ENCODE peak calls at places on chromosomes 4 and X, in five cellular contexts. One of them, this sample, is unnamed.

GRCh38 chr4:107853444-107854325 is 29.0 kb downstream of the SGMS2 start:
- DNase-seq in sigmoid colon: no peak
- DNase-seq in activated naive CD8-positive, alpha-beta T cell treated with anti-CD3 and anti-CD28 coated beads for 36 hours: no peak
- DNase-seq in NCI-H2107: no peak
- DNase-seq in WTC11: no peak
- DNase-seq in this sample: no peak

GRCh38 chrX:16484338-16484737 is 165.6 kb upstream of the S100G start:
- DNase-seq in sigmoid colon: no peak
- DNase-seq in activated naive CD8-positive, alpha-beta T cell treated with anti-CD3 and anti-CD28 coated beads for 36 hours: peak
- DNase-seq in NCI-H2107: no peak
- DNase-seq in WTC11: no peak
- DNase-seq in this sample: peak

GRCh38 chrX:39869846-39870601 is 227.7 kb downstream of the BCOR start:
- DNase-seq in sigmoid colon: no peak
- DNase-seq in activated naive CD8-positive, alpha-beta T cell treated with anti-CD3 and anti-CD28 coated beads for 36 hours: peak
- DNase-seq in NCI-H2107: no peak
- DNase-seq in WTC11: no peak
- DNase-seq in this sample: peak

GRCh38 chrX:115330498-115331138 is 41.1 kb downstream of the LUZP4 start:
- DNase-seq in sigmoid colon: peak
- DNase-seq in activated naive CD8-positive, alpha-beta T cell treated with anti-CD3 and anti-CD28 coated beads for 36 hours: peak
- DNase-seq in NCI-H2107: peak
- DNase-seq in WTC11: peak
- DNase-seq in this sample: peak

GRCh38 chrX:109740076-109740809 is 7.2 kb upstream of the ACSL4 start:
- DNase-seq in sigmoid colon: no peak
- DNase-seq in activated naive CD8-positive, alpha-beta T cell treated with anti-CD3 and anti-CD28 coated beads for 36 hours: no peak
- DNase-seq in NCI-H2107: no peak
- DNase-seq in WTC11: no peak
- DNase-seq in this sample: no peak

GRCh38 chr4:182231080-182231479 is 12.1 kb upstream of the TENM3 start:
- DNase-seq in sigmoid colon: no peak
- DNase-seq in activated naive CD8-positive, alpha-beta T cell treated with anti-CD3 and anti-CD28 coated beads for 36 hours: no peak
- DNase-seq in NCI-H2107: no peak
- DNase-seq in WTC11: no peak
- DNase-seq in this sample: no peak

GRCh38 chrX:28901637-28902036 is 314.4 kb downstream of the IL1RAPL1 start:
- DNase-seq in sigmoid colon: no peak
- DNase-seq in activated naive CD8-positive, alpha-beta T cell treated with anti-CD3 and anti-CD28 coated beads for 36 hours: no peak
- DNase-seq in NCI-H2107: no peak
- DNase-seq in WTC11: no peak
- DNase-seq in this sample: no peak

GRCh38 chrX:19750028-19750786 is 137.2 kb downstream of the SH3KBP1 start:
- DNase-seq in sigmoid colon: no peak
- DNase-seq in activated naive CD8-positive, alpha-beta T cell treated with anti-CD3 and anti-CD28 coated beads for 36 hours: no peak
- DNase-seq in NCI-H2107: no peak
- DNase-seq in WTC11: no peak
- DNase-seq in this sample: no peak

GRCh38 chr4:36264205-36264826 is 17.1 kb upstream of the DTHD1 start:
- DNase-seq in sigmoid colon: no peak
- DNase-seq in activated naive CD8-positive, alpha-beta T cell treated with anti-CD3 and anti-CD28 coated beads for 36 hours: no peak
- DNase-seq in NCI-H2107: no peak
- DNase-seq in WTC11: no peak
- DNase-seq in this sample: no peak

GRCh38 chrX:78658851-78659744 is at the start of gene RTL3:
- DNase-seq in sigmoid colon: no peak
- DNase-seq in activated naive CD8-positive, alpha-beta T cell treated with anti-CD3 and anti-CD28 coated beads for 36 hours: no peak
- DNase-seq in NCI-H2107: no peak
- DNase-seq in WTC11: no peak
- DNase-seq in this sample: no peak

GRCh38 chr4:183995489-183996049 is 90.5 kb downstream of the STOX2 start:
- DNase-seq in sigmoid colon: no peak
- DNase-seq in activated naive CD8-positive, alpha-beta T cell treated with anti-CD3 and anti-CD28 coated beads for 36 hours: no peak
- DNase-seq in NCI-H2107: no peak
- DNase-seq in WTC11: no peak
- DNase-seq in this sample: no peak

GRCh38 chr4:73127839-73128448 is 58.4 kb upstream of the COX18 start:
- DNase-seq in sigmoid colon: no peak
- DNase-seq in activated naive CD8-positive, alpha-beta T cell treated with anti-CD3 and anti-CD28 coated beads for 36 hours: no peak
- DNase-seq in NCI-H2107: no peak
- DNase-seq in WTC11: peak
- DNase-seq in this sample: no peak

GRCh38 chrX:155761185-155761584 is 120.0 kb upstream of the VAMP7 start:
- DNase-seq in sigmoid colon: no peak
- DNase-seq in activated naive CD8-positive, alpha-beta T cell treated with anti-CD3 and anti-CD28 coated beads for 36 hours: no peak
- DNase-seq in NCI-H2107: no peak
- DNase-seq in WTC11: no peak
- DNase-seq in this sample: no peak

GRCh38 chrX:134247492-134247891 is 10.5 kb downstream of the CCDC160 start:
- DNase-seq in sigmoid colon: no peak
- DNase-seq in activated naive CD8-positive, alpha-beta T cell treated with anti-CD3 and anti-CD28 coated beads for 36 hours: no peak
- DNase-seq in NCI-H2107: no peak
- DNase-seq in WTC11: no peak
- DNase-seq in this sample: no peak

GRCh38 chrX:124594017-124594651 is 247.8 kb downstream of the SH2D1A start:
- DNase-seq in sigmoid colon: no peak
- DNase-seq in activated naive CD8-positive, alpha-beta T cell treated with anti-CD3 and anti-CD28 coated beads for 36 hours: no peak
- DNase-seq in NCI-H2107: no peak
- DNase-seq in WTC11: no peak
- DNase-seq in this sample: no peak

GRCh38 chr4:47235721-47236120 is 204.4 kb downstream of the GABRB1 start:
- DNase-seq in sigmoid colon: no peak
- DNase-seq in activated naive CD8-positive, alpha-beta T cell treated with anti-CD3 and anti-CD28 coated beads for 36 hours: no peak
- DNase-seq in NCI-H2107: no peak
- DNase-seq in WTC11: no peak
- DNase-seq in this sample: no peak

GRCh38 chr4:102760645-102761477 is at the start of gene MANBA:
- DNase-seq in sigmoid colon: peak
- DNase-seq in activated naive CD8-positive, alpha-beta T cell treated with anti-CD3 and anti-CD28 coated beads for 36 hours: peak
- DNase-seq in NCI-H2107: peak
- DNase-seq in WTC11: peak
- DNase-seq in this sample: peak

GRCh38 chrX:40389555-40389954 is 191.2 kb upstream of the ATP6AP2 start:
- DNase-seq in sigmoid colon: no peak
- DNase-seq in activated naive CD8-positive, alpha-beta T cell treated with anti-CD3 and anti-CD28 coated beads for 36 hours: no peak
- DNase-seq in NCI-H2107: no peak
- DNase-seq in WTC11: no peak
- DNase-seq in this sample: no peak

GRCh38 chr4:165199286-165199685 is 8.1 kb upstream of the KLHL2 start:
- DNase-seq in sigmoid colon: no peak
- DNase-seq in activated naive CD8-positive, alpha-beta T cell treated with anti-CD3 and anti-CD28 coated beads for 36 hours: no peak
- DNase-seq in NCI-H2107: no peak
- DNase-seq in WTC11: no peak
- DNase-seq in this sample: no peak

GRCh38 chr4:13920901-13921300 is 293.4 kb upstream of the BOD1L1 start:
- DNase-seq in sigmoid colon: peak
- DNase-seq in activated naive CD8-positive, alpha-beta T cell treated with anti-CD3 and anti-CD28 coated beads for 36 hours: no peak
- DNase-seq in NCI-H2107: no peak
- DNase-seq in WTC11: no peak
- DNase-seq in this sample: no peak

GRCh38 chr4:159002950-159003349 is 99.9 kb upstream of the RAPGEF2 start:
- DNase-seq in sigmoid colon: no peak
- DNase-seq in activated naive CD8-positive, alpha-beta T cell treated with anti-CD3 and anti-CD28 coated beads for 36 hours: no peak
- DNase-seq in NCI-H2107: no peak
- DNase-seq in WTC11: no peak
- DNase-seq in this sample: no peak

GRCh38 chrX:70998402-70999027 is 67.6 kb upstream of the SLC7A3 start:
- DNase-seq in sigmoid colon: no peak
- DNase-seq in activated naive CD8-positive, alpha-beta T cell treated with anti-CD3 and anti-CD28 coated beads for 36 hours: peak
- DNase-seq in NCI-H2107: no peak
- DNase-seq in WTC11: peak
- DNase-seq in this sample: peak

GRCh38 chr4:24850669-24851068 is 55.3 kb downstream of the SOD3 start:
- DNase-seq in sigmoid colon: peak
- DNase-seq in activated naive CD8-positive, alpha-beta T cell treated with anti-CD3 and anti-CD28 coated beads for 36 hours: no peak
- DNase-seq in NCI-H2107: no peak
- DNase-seq in WTC11: no peak
- DNase-seq in this sample: no peak

GRCh38 chr4:183989931-183990330 is 84.8 kb downstream of the STOX2 start:
- DNase-seq in sigmoid colon: no peak
- DNase-seq in activated naive CD8-positive, alpha-beta T cell treated with anti-CD3 and anti-CD28 coated beads for 36 hours: no peak
- DNase-seq in NCI-H2107: no peak
- DNase-seq in WTC11: no peak
- DNase-seq in this sample: no peak

GRCh38 chr4:113618205-113618604 is 143.3 kb downstream of the CAMK2D start:
- DNase-seq in sigmoid colon: no peak
- DNase-seq in activated naive CD8-positive, alpha-beta T cell treated with anti-CD3 and anti-CD28 coated beads for 36 hours: no peak
- DNase-seq in NCI-H2107: no peak
- DNase-seq in WTC11: no peak
- DNase-seq in this sample: no peak

This sample was measured in stimulated activated naive CD8-positive, alpha-beta T cell treated with anti-CD3 and anti-CD28 coated beads, Interleukin-15, amount 100 ng/mL, for 72 hours.